ENCODE peak calls at places on chromosomes 13 and 19, in seven cellular contexts. One of them, this sample, is unnamed.

GRCh38 chr13:73819711-73820110 is 314.5 kb downstream of the KLF12 start:
- DNase-seq in HS-27A: no peak
- DNase-seq in M059J: no peak
- DNase-seq in foreskin fibroblast: no peak
- DNase-seq in stimulated activated CD8-positive, alpha-beta memory T cell treated with anti-CD3 and anti-CD28 coated beads, Interleukin-2, amount 100 ng/mL, for 1 hour: no peak
- DNase-seq in T47D: no peak
- DNase-seq in NCI-H1694 treated with DMSO at 0.1 percent for 48 hours: no peak
- DNase-seq in this sample: no peak

GRCh38 chr19:56840452-56841193 is at the start of the genes PEG3 and ZIM2:
- DNase-seq in HS-27A: no peak
- DNase-seq in M059J: peak
- DNase-seq in foreskin fibroblast: no peak
- DNase-seq in stimulated activated CD8-positive, alpha-beta memory T cell treated with anti-CD3 and anti-CD28 coated beads, Interleukin-2, amount 100 ng/mL, for 1 hour: no peak
- DNase-seq in T47D: no peak
- DNase-seq in NCI-H1694 treated with DMSO at 0.1 percent for 48 hours: no peak
- DNase-seq in this sample: peak

GRCh38 chr19:56476671-56477428 is at the start of gene ZNF667:
- DNase-seq in HS-27A: no peak
- DNase-seq in M059J: peak
- DNase-seq in foreskin fibroblast: peak
- DNase-seq in stimulated activated CD8-positive, alpha-beta memory T cell treated with anti-CD3 and anti-CD28 coated beads, Interleukin-2, amount 100 ng/mL, for 1 hour: no peak
- DNase-seq in T47D: no peak
- DNase-seq in NCI-H1694 treated with DMSO at 0.1 percent for 48 hours: no peak
- DNase-seq in this sample: peak

GRCh38 chr13:50618206-50618605 is 225.3 kb downstream of the DLEU7 start:
- DNase-seq in HS-27A: no peak
- DNase-seq in M059J: no peak
- DNase-seq in foreskin fibroblast: no peak
- DNase-seq in stimulated activated CD8-positive, alpha-beta memory T cell treated with anti-CD3 and anti-CD28 coated beads, Interleukin-2, amount 100 ng/mL, for 1 hour: no peak
- DNase-seq in T47D: no peak
- DNase-seq in NCI-H1694 treated with DMSO at 0.1 percent for 48 hours: no peak
- DNase-seq in this sample: no peak

GRCh38 chr13:57698851-57699250 is 67.3 kb downstream of the PCDH17 start:
- DNase-seq in HS-27A: no peak
- DNase-seq in M059J: no peak
- DNase-seq in foreskin fibroblast: no peak
- DNase-seq in stimulated activated CD8-positive, alpha-beta memory T cell treated with anti-CD3 and anti-CD28 coated beads, Interleukin-2, amount 100 ng/mL, for 1 hour: no peak
- DNase-seq in T47D: no peak
- DNase-seq in NCI-H1694 treated with DMSO at 0.1 percent for 48 hours: no peak
- DNase-seq in this sample: no peak

GRCh38 chr19:7699422-7700127 is 2.4 kb downstream of the FCER2 start:
- DNase-seq in HS-27A: no peak
- DNase-seq in M059J: peak
- DNase-seq in foreskin fibroblast: no peak
- DNase-seq in stimulated activated CD8-positive, alpha-beta memory T cell treated with anti-CD3 and anti-CD28 coated beads, Interleukin-2, amount 100 ng/mL, for 1 hour: no peak
- DNase-seq in T47D: no peak
- DNase-seq in NCI-H1694 treated with DMSO at 0.1 percent for 48 hours: no peak
- DNase-seq in this sample: peak

GRCh38 chr13:76503756-76504155 is 382.4 kb downstream of the KCTD12 start:
- DNase-seq in HS-27A: no peak
- DNase-seq in M059J: no peak
- DNase-seq in foreskin fibroblast: no peak
- DNase-seq in stimulated activated CD8-positive, alpha-beta memory T cell treated with anti-CD3 and anti-CD28 coated beads, Interleukin-2, amount 100 ng/mL, for 1 hour: no peak
- DNase-seq in T47D: no peak
- DNase-seq in NCI-H1694 treated with DMSO at 0.1 percent for 48 hours: no peak
- DNase-seq in this sample: no peak

GRCh38 chr19:48654299-48655059 is 8.5 kb upstream of the CA11 start:
- DNase-seq in HS-27A: no peak
- DNase-seq in M059J: no peak
- DNase-seq in foreskin fibroblast: no peak
- DNase-seq in stimulated activated CD8-positive, alpha-beta memory T cell treated with anti-CD3 and anti-CD28 coated beads, Interleukin-2, amount 100 ng/mL, for 1 hour: no peak
- DNase-seq in T47D: no peak
- DNase-seq in NCI-H1694 treated with DMSO at 0.1 percent for 48 hours: peak
- DNase-seq in this sample: peak

GRCh38 chr13:99506632-99507031 is 5.4 kb downstream of the TM9SF2 start:
- DNase-seq in HS-27A: no peak
- DNase-seq in M059J: no peak
- DNase-seq in foreskin fibroblast: no peak
- DNase-seq in stimulated activated CD8-positive, alpha-beta memory T cell treated with anti-CD3 and anti-CD28 coated beads, Interleukin-2, amount 100 ng/mL, for 1 hour: no peak
- DNase-seq in T47D: no peak
- DNase-seq in NCI-H1694 treated with DMSO at 0.1 percent for 48 hours: no peak
- DNase-seq in this sample: no peak

GRCh38 chr19:54724142-54724541 is at the start of gene KIR3DL3:
- DNase-seq in HS-27A: no peak
- DNase-seq in M059J: no peak
- DNase-seq in foreskin fibroblast: no peak
- DNase-seq in stimulated activated CD8-positive, alpha-beta memory T cell treated with anti-CD3 and anti-CD28 coated beads, Interleukin-2, amount 100 ng/mL, for 1 hour: no peak
- DNase-seq in T47D: no peak
- DNase-seq in NCI-H1694 treated with DMSO at 0.1 percent for 48 hours: no peak
- DNase-seq in this sample: no peak

GRCh38 chr19:5369962-5370367 is 29.4 kb upstream of the PTPRS start:
- DNase-seq in HS-27A: no peak
- DNase-seq in M059J: peak
- DNase-seq in foreskin fibroblast: no peak
- DNase-seq in stimulated activated CD8-positive, alpha-beta memory T cell treated with anti-CD3 and anti-CD28 coated beads, Interleukin-2, amount 100 ng/mL, for 1 hour: no peak
- DNase-seq in T47D: no peak
- DNase-seq in NCI-H1694 treated with DMSO at 0.1 percent for 48 hours: no peak
- DNase-seq in this sample: peak

GRCh38 chr19:18951721-18952281 is 10.8 kb upstream of the HOMER3 start:
- DNase-seq in HS-27A: no peak
- DNase-seq in M059J: peak
- DNase-seq in foreskin fibroblast: peak
- DNase-seq in stimulated activated CD8-positive, alpha-beta memory T cell treated with anti-CD3 and anti-CD28 coated beads, Interleukin-2, amount 100 ng/mL, for 1 hour: no peak
- DNase-seq in T47D: no peak
- DNase-seq in NCI-H1694 treated with DMSO at 0.1 percent for 48 hours: no peak
- DNase-seq in this sample: peak

This sample was measured in Daoy.